ENCODE peak calls at places on chromosome X, in eight cellular contexts. T is colonic mucosa; I is skeletal muscle cell; Y is GM20000; C is activated CD4-positive, alpha-beta memory T cell treated with anti-CD3 and anti-CD28 coated beads, Interleukin-2, amount 10 ng/mL, durations not matched to agents 7 days and 5 days; W is Ammon's horn; G is lower lobe of right lung; L is ELR. B is an unnamed sample.
A peak's percentile ranks its signal among the peaks of the same experiment; 100 is the strongest.

GRCh38 chrX:32749075-32749474 is 462.3 kb downstream of the DMD start:
- DNase-seq in T (no peak), W (no peak), Y (no peak), I (no peak), G (no peak), L (no peak), C (no peak), B (no peak)

GRCh38 chrX:135112096-135112729 is 8.1 kb downstream of the ETDB start:
- DNase-seq in Y (peak; percentile 23), L (peak; percentile 39), G (no peak), T (peak; percentile 33), I (no peak), C (peak; percentile 31), W (peak; percentile 19), B (no peak)

GRCh38 chrX:131621650-131622049 is 77.8 kb downstream of the OR13H1 start:
- DNase-seq in W (no peak), L (no peak), I (no peak), G (no peak), C (no peak), Y (no peak), T (no peak), B (no peak)

GRCh38 chrX:107684956-107685385 is 56.7 kb downstream of the PRPS1 start:
- DNase-seq in W (peak; percentile 64), T (peak; percentile 78), L (no peak), C (peak; percentile 49), I (peak; percentile 73), G (peak; percentile 93), Y (peak; percentile 31), B (peak; percentile 80)

GRCh38 chrX:32041181-32041580 is 969.3 kb upstream of the FTHL17 start:
- DNase-seq in C (no peak), T (no peak), W (peak; percentile 9), G (no peak), Y (no peak), I (no peak), L (no peak), B (no peak)

GRCh38 chrX:115344885-115345653 is 55.6 kb downstream of the LUZP4 start:
- DNase-seq in W (peak; percentile 90), Y (no peak), L (peak; percentile 88), C (no peak), G (peak; percentile 81), T (peak; percentile 73), I (peak; percentile 93), B (peak; percentile 94)

GRCh38 chrX:132532097-132532496 is 43.3 kb upstream of the MBNL3 start:
- DNase-seq in I (no peak), W (no peak), C (no peak), Y (no peak), L (no peak), G (no peak), T (no peak), B (no peak)

GRCh38 chrX:13266641-13267420 is 53.0 kb downstream of the ATXN3L start:
- DNase-seq in T (no peak), Y (no peak), G (no peak), L (peak; percentile 54), I (no peak), W (no peak), C (no peak), B (no peak)

GRCh38 chrX:144849141-144849540 is 398.2 kb upstream of the SPANXN1 start:
- DNase-seq in L (peak; percentile 15), C (no peak), W (no peak), T (no peak), Y (no peak), I (peak; percentile 31), G (no peak), B (no peak)

GRCh38 chrX:9352683-9353430 is 112.0 kb upstream of the TBL1X start:
- DNase-seq in W (peak; percentile 31), Y (peak; percentile 50), L (peak; percentile 70), T (peak; percentile 34), I (peak; percentile 77), G (peak; percentile 55), C (peak; percentile 77), B (no peak)

GRCh38 chrX:123846598-123847038 is 13.2 kb upstream of the XIAP start:
- DNase-seq in C (no peak), L (peak; percentile 81), G (no peak), Y (no peak), W (no peak), I (no peak), T (no peak), B (no peak)

GRCh38 chrX:50762578-50762977 is 51.4 kb downstream of the SHROOM4 start:
- DNase-seq in C (no peak), W (no peak), G (no peak), T (no peak), L (no peak), Y (no peak), I (no peak), B (no peak)

GRCh38 chrX:22073928-22074327 is 41.8 kb downstream of the PHEX start:
- DNase-seq in W (no peak), T (no peak), I (no peak), L (no peak), Y (no peak), G (no peak), C (no peak), B (no peak)

GRCh38 chrX:47217121-47217851 is 1.2 kb upstream of the CDK16 start:
- DNase-seq in L (peak; percentile 90), Y (no peak), G (peak; percentile 50), C (no peak), T (peak; percentile 60), I (peak; percentile 18), W (no peak), B (no peak)

GRCh38 chrX:155873203-155873602 is 7.9 kb upstream of the VAMP7 start:
- DNase-seq in C (no peak), L (no peak), Y (no peak), I (no peak), W (no peak), G (no peak), T (no peak), B (no peak)

GRCh38 chrX:17719651-17720050 is 17.6 kb upstream of the SCML1 start:
- DNase-seq in Y (no peak), G (no peak), C (no peak), L (no peak), W (no peak), T (no peak), I (no peak), B (no peak)

GRCh38 chrX:13485167-13485566 is 84.2 kb upstream of the EGFL6 start:
- DNase-seq in I (no peak), T (no peak), C (no peak), G (no peak), Y (no peak), W (no peak), L (no peak), B (no peak)

GRCh38 chrX:72308566-72309296 is 3.0 kb upstream of the CITED1 start:
- DNase-seq in G (peak; percentile 53), Y (peak; percentile 59), C (no peak), W (peak; percentile 38), I (peak; percentile 16), T (peak; percentile 82), L (peak; percentile 65), B (peak; percentile 83)

GRCh38 chrX:131830400-131831184 is 192.5 kb upstream of the STK26 start:
- DNase-seq in C (peak; percentile 76), I (no peak), L (peak; percentile 71), G (peak; percentile 67), W (peak; percentile 80), T (peak; percentile 83), Y (peak; percentile 49), B (no peak)

GRCh38 chrX:12702509-12703091 is 88.6 kb upstream of the PRPS2 start:
- DNase-seq in Y (no peak), T (no peak), G (no peak), C (no peak), L (peak; percentile 18), W (no peak), I (no peak), B (no peak)

GRCh38 chrX:54748626-54749025 is 49.4 kb downstream of the ITIH6 start:
- DNase-seq in I (no peak), G (no peak), L (no peak), T (no peak), C (no peak), W (no peak), Y (no peak), B (no peak)

GRCh38 chrX:2463973-2464676 is 36.7 kb downstream of the DHRSX start:
- DNase-seq in Y (no peak), C (no peak), T (no peak), W (no peak), I (no peak), G (peak; percentile 14), L (peak; percentile 31), B (no peak)

GRCh38 chrX:120668357-120668756 is 38.5 kb upstream of the C1GALT1C1 start:
- DNase-seq in G (no peak), I (no peak), T (no peak), W (no peak), C (no peak), Y (no peak), L (no peak), B (no peak)

GRCh38 chrX:153477458-153477857 is 7.1 kb upstream of the HAUS7 start:
- DNase-seq in T (no peak), W (no peak), G (no peak), L (no peak), I (no peak), Y (no peak), C (no peak), B (no peak)

GRCh38 chrX:10041383-10041782 is 74.2 kb downstream of the CLDN34 start:
- DNase-seq in Y (no peak), I (no peak), T (no peak), G (no peak), L (no peak), W (no peak), C (no peak), B (peak; percentile 17)

GRCh38 chrX:48831909-48832291 is 3.5 kb downstream of the PCSK1N start:
- DNase-seq in C (no peak), Y (peak; percentile 6), I (no peak), T (no peak), L (no peak), W (no peak), G (no peak), B (peak; percentile 69)

GRCh38 chrX:46653482-46653881 is 79.9 kb downstream of the CHST7 start:
- DNase-seq in G (peak; percentile 41), I (no peak), C (no peak), Y (no peak), W (no peak), T (no peak), L (peak; percentile 7), B (no peak)

GRCh38 chrX:153336128-153336894 is 2.4 kb downstream of the ZNF275 start:
- DNase-seq in G (no peak), I (no peak), L (peak; percentile 4), C (no peak), Y (peak; percentile 66), W (no peak), T (no peak), B (no peak)

GRCh38 chrX:102672876-102673275 is 21.6 kb downstream of the GPRASP1 start:
- DNase-seq in W (no peak), C (no peak), Y (no peak), T (no peak), I (no peak), G (no peak), L (no peak), B (no peak)

GRCh38 chrX:54042609-54043010 is 1.7 kb downstream of the PHF8 start:
- DNase-seq in W (peak; percentile 17), G (peak; percentile 45), C (peak; percentile 45), T (peak; percentile 26), Y (peak; percentile 41), I (no peak), L (peak; percentile 75), B (peak; percentile 55)

GRCh38 chrX:34275710-34276109 is 143.6 kb upstream of the FAM47A start:
- DNase-seq in G (no peak), T (no peak), L (no peak), Y (no peak), C (no peak), I (no peak), W (peak; percentile 11), B (no peak)

GRCh38 chrX:11890843-11891514 is 132.9 kb downstream of the MSL3 start:
- DNase-seq in I (no peak), Y (no peak), T (no peak), W (peak; percentile 38), G (peak; percentile 57), L (no peak), C (no peak), B (no peak)